ENCODE peak calls at places on chromosomes 16 and 17, in nine cellular contexts. One of them, this sample, is unnamed. For H3K4me1 and H3K27me3, the result is how much of the 10 kb centered on the place peaks cover.

GRCh38 chr17:19897108-19897854 is 29.5 kb upstream of the ULK2 start:
- DNase-seq in tibial nerve: peak
- DNase-seq in heart left ventricle: peak
- DNase-seq in GM23338: no peak
- DNase-seq in left ventricle myocardium inferior: peak
- DNase-seq in Caco-2: no peak
- DNase-seq in heart right ventricle: peak
- DNase-seq in right lobe of liver: peak
- DNase-seq in IMR-90: no peak
- DNase-seq in this sample: peak

GRCh38 chr17:60390881-60391418 is 983 bp downstream of the USP32 start:
- DNase-seq in tibial nerve: no peak
- DNase-seq in heart left ventricle: peak
- DNase-seq in GM23338: no peak
- DNase-seq in left ventricle myocardium inferior: no peak
- DNase-seq in Caco-2: peak
- DNase-seq in heart right ventricle: no peak
- DNase-seq in right lobe of liver: peak
- DNase-seq in IMR-90: peak
- DNase-seq in this sample: peak

GRCh38 chr17:15655162-15655561 is 28.9 kb downstream of the TRIM16 start:
- DNase-seq in tibial nerve: no peak
- DNase-seq in heart left ventricle: no peak
- DNase-seq in GM23338: no peak
- DNase-seq in left ventricle myocardium inferior: no peak
- DNase-seq in Caco-2: peak
- DNase-seq in heart right ventricle: no peak
- DNase-seq in right lobe of liver: no peak
- DNase-seq in IMR-90: no peak
- DNase-seq in this sample: no peak

GRCh38 chr16:69329369-69330285 is 761 bp downstream of the PDF start:
- DNase-seq in tibial nerve: no peak
- DNase-seq in heart left ventricle: no peak
- DNase-seq in GM23338: peak
- DNase-seq in left ventricle myocardium inferior: no peak
- DNase-seq in Caco-2: peak
- DNase-seq in heart right ventricle: peak
- DNase-seq in right lobe of liver: peak
- DNase-seq in IMR-90: no peak
- DNase-seq in this sample: peak

GRCh38 chr16:52914428-52914827 is 138.3 kb downstream of the CHD9NB start:
- DNase-seq in tibial nerve: no peak
- DNase-seq in heart left ventricle: no peak
- DNase-seq in GM23338: peak
- DNase-seq in left ventricle myocardium inferior: no peak
- DNase-seq in Caco-2: peak
- DNase-seq in heart right ventricle: no peak
- DNase-seq in right lobe of liver: no peak
- DNase-seq in IMR-90: no peak
- DNase-seq in this sample: no peak

GRCh38 chr17:45820052-45820780 is 24.5 kb upstream of the SPPL2C start:
- DNase-seq in tibial nerve: no peak
- DNase-seq in heart left ventricle: no peak
- DNase-seq in GM23338: no peak
- DNase-seq in left ventricle myocardium inferior: no peak
- DNase-seq in Caco-2: no peak
- DNase-seq in heart right ventricle: no peak
- DNase-seq in right lobe of liver: no peak
- DNase-seq in IMR-90: no peak
- DNase-seq in this sample: no peak

GRCh38 chr17:79183221-79184158 is 108.9 kb downstream of the ENGASE start:
- DNase-seq in tibial nerve: no peak
- DNase-seq in heart left ventricle: no peak
- DNase-seq in GM23338: peak
- DNase-seq in left ventricle myocardium inferior: no peak
- DNase-seq in Caco-2: peak
- DNase-seq in heart right ventricle: no peak
- DNase-seq in right lobe of liver: no peak
- DNase-seq in IMR-90: no peak
- DNase-seq in this sample: no peak

GRCh38 chr16:24577167-24577566 is 37.8 kb downstream of the RBBP6 start:
- DNase-seq in tibial nerve: no peak
- DNase-seq in heart left ventricle: no peak
- DNase-seq in GM23338: no peak
- DNase-seq in left ventricle myocardium inferior: no peak
- DNase-seq in Caco-2: no peak
- DNase-seq in heart right ventricle: no peak
- DNase-seq in right lobe of liver: no peak
- DNase-seq in IMR-90: peak
- DNase-seq in this sample: no peak

GRCh38 chr17:83161298-83162034 is 82.1 kb downstream of the METRNL start:
- DNase-seq in tibial nerve: no peak
- DNase-seq in heart left ventricle: no peak
- DNase-seq in GM23338: no peak
- DNase-seq in left ventricle myocardium inferior: no peak
- DNase-seq in Caco-2: no peak
- DNase-seq in heart right ventricle: no peak
- DNase-seq in right lobe of liver: no peak
- DNase-seq in IMR-90: peak
- DNase-seq in this sample: no peak

GRCh38 chr17:51371732-51372151 is 111.4 kb downstream of the UTP18 start:
- DNase-seq in tibial nerve: no peak
- DNase-seq in heart left ventricle: no peak
- DNase-seq in GM23338: peak
- DNase-seq in left ventricle myocardium inferior: no peak
- DNase-seq in Caco-2: peak
- DNase-seq in heart right ventricle: no peak
- DNase-seq in right lobe of liver: no peak
- DNase-seq in IMR-90: peak
- DNase-seq in this sample: no peak

GRCh38 chr17:60416368-60416925 is 5.8 kb upstream of the CHCT1 start:
- DNase-seq in tibial nerve: no peak
- DNase-seq in heart left ventricle: no peak
- DNase-seq in GM23338: no peak
- DNase-seq in left ventricle myocardium inferior: no peak
- DNase-seq in Caco-2: no peak
- DNase-seq in heart right ventricle: no peak
- DNase-seq in right lobe of liver: no peak
- DNase-seq in IMR-90: no peak
- DNase-seq in this sample: no peak

GRCh38 chr17:6660765-6661463 is 9.4 kb downstream of the C17orf100 start:
- DNase-seq in tibial nerve: no peak
- DNase-seq in heart left ventricle: no peak
- DNase-seq in GM23338: no peak
- DNase-seq in left ventricle myocardium inferior: no peak
- DNase-seq in Caco-2: no peak
- DNase-seq in heart right ventricle: no peak
- DNase-seq in right lobe of liver: no peak
- DNase-seq in IMR-90: no peak
- DNase-seq in this sample: no peak

GRCh38 chr16:62068747-62069146 is 32.5 kb upstream of the CDH8 start:
- DNase-seq in tibial nerve: no peak
- DNase-seq in heart left ventricle: no peak
- DNase-seq in GM23338: peak
- DNase-seq in left ventricle myocardium inferior: no peak
- DNase-seq in Caco-2: peak
- DNase-seq in heart right ventricle: no peak
- DNase-seq in right lobe of liver: no peak
- DNase-seq in IMR-90: no peak
- DNase-seq in this sample: no peak
- TF ChIP-seq CTCF in tibial nerve: no peak
- TF ChIP-seq CTCF in heart left ventricle: no peak
- TF ChIP-seq CTCF in GM23338: peak
- TF ChIP-seq CTCF in left ventricle myocardium inferior: no peak
- TF ChIP-seq CTCF in Caco-2: peak
- TF ChIP-seq CTCF in heart right ventricle: no peak
- TF ChIP-seq CTCF in right lobe of liver: no peak
- TF ChIP-seq CTCF in IMR-90: no peak
- TF ChIP-seq CTCF in this sample: no peak

GRCh38 chr17:39775075-39775474 is 37.3 kb downstream of the GRB7 start:
- DNase-seq in tibial nerve: no peak
- DNase-seq in heart left ventricle: no peak
- DNase-seq in GM23338: no peak
- DNase-seq in left ventricle myocardium inferior: no peak
- DNase-seq in Caco-2: no peak
- DNase-seq in heart right ventricle: no peak
- DNase-seq in right lobe of liver: no peak
- DNase-seq in IMR-90: no peak
- DNase-seq in this sample: no peak

GRCh38 chr17:39774043-39774442 is 36.3 kb downstream of the GRB7 start:
- DNase-seq in tibial nerve: no peak
- DNase-seq in heart left ventricle: no peak
- DNase-seq in GM23338: no peak
- DNase-seq in left ventricle myocardium inferior: no peak
- DNase-seq in Caco-2: no peak
- DNase-seq in heart right ventricle: no peak
- DNase-seq in right lobe of liver: no peak
- DNase-seq in IMR-90: no peak
- DNase-seq in this sample: no peak

GRCh38 chr17:39772987-39773664 is 35.4 kb downstream of the GRB7 start:
- DNase-seq in tibial nerve: no peak
- DNase-seq in heart left ventricle: no peak
- DNase-seq in GM23338: no peak
- DNase-seq in left ventricle myocardium inferior: no peak
- DNase-seq in Caco-2: no peak
- DNase-seq in heart right ventricle: no peak
- DNase-seq in right lobe of liver: no peak
- DNase-seq in IMR-90: no peak
- DNase-seq in this sample: no peak

GRCh38 chr17:39777534-39778365 is 40.0 kb downstream of the GRB7 start:
- DNase-seq in tibial nerve: no peak
- DNase-seq in heart left ventricle: no peak
- DNase-seq in GM23338: no peak
- DNase-seq in left ventricle myocardium inferior: no peak
- DNase-seq in Caco-2: no peak
- DNase-seq in heart right ventricle: no peak
- DNase-seq in right lobe of liver: no peak
- DNase-seq in IMR-90: no peak
- DNase-seq in this sample: no peak

DNA sequence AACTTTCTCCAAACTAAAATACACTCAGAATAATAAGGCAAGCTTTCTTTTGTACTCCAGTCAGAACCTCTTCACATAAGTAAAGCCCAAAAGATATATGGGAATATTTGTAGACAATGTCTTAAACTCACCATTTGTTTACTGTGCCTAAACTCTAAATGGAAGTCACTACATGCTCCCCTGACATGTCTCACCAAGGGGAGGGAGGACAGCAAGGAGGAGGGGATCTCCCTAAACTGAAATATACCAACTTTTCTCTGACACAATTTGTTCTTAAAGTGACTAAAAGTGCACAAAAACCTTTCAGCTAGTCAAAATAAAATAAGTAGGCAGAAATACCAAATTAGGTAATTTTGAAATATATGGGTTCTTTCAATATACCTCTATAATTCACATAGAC is 38.5 kb downstream of the GRB7 start:
- DNase-seq in tibial nerve: no peak
- DNase-seq in heart left ventricle: no peak
- DNase-seq in GM23338: no peak
- DNase-seq in left ventricle myocardium inferior: no peak
- DNase-seq in Caco-2: no peak
- DNase-seq in heart right ventricle: no peak
- DNase-seq in right lobe of liver: no peak
- DNase-seq in IMR-90: no peak
- DNase-seq in this sample: no peak
- H3K4me1 ChIP-seq in tibial nerve: under half
- H3K4me1 ChIP-seq in heart left ventricle: under half
- H3K4me1 ChIP-seq in GM23338: under half
- H3K4me1 ChIP-seq in left ventricle myocardium inferior: under half
- H3K4me1 ChIP-seq in Caco-2: under half
- H3K4me1 ChIP-seq in heart right ventricle: under half
- H3K4me1 ChIP-seq in right lobe of liver: under half
- H3K4me1 ChIP-seq in IMR-90: under half
- H3K4me1 ChIP-seq in this sample: under half

GRCh38 chr17:56718515-56718914 is 115.2 kb downstream of the C17orf67 start:
- DNase-seq in tibial nerve: no peak
- DNase-seq in heart left ventricle: no peak
- DNase-seq in GM23338: no peak
- DNase-seq in left ventricle myocardium inferior: no peak
- DNase-seq in Caco-2: no peak
- DNase-seq in heart right ventricle: no peak
- DNase-seq in right lobe of liver: no peak
- DNase-seq in IMR-90: no peak
- DNase-seq in this sample: no peak

GRCh38 chr17:56717471-56717870 is 116.2 kb downstream of the C17orf67 start:
- DNase-seq in tibial nerve: no peak
- DNase-seq in heart left ventricle: no peak
- DNase-seq in GM23338: no peak
- DNase-seq in left ventricle myocardium inferior: no peak
- DNase-seq in Caco-2: no peak
- DNase-seq in heart right ventricle: no peak
- DNase-seq in right lobe of liver: no peak
- DNase-seq in IMR-90: no peak
- DNase-seq in this sample: no peak

GRCh38 chr17:56710986-56711385 is 117.5 kb downstream of the NOG start:
- DNase-seq in tibial nerve: no peak
- DNase-seq in heart left ventricle: no peak
- DNase-seq in GM23338: no peak
- DNase-seq in left ventricle myocardium inferior: no peak
- DNase-seq in Caco-2: peak
- DNase-seq in heart right ventricle: no peak
- DNase-seq in right lobe of liver: no peak
- DNase-seq in IMR-90: no peak
- DNase-seq in this sample: no peak

GRCh38 chr17:56715613-56716357 is 117.9 kb downstream of the C17orf67 start:
- DNase-seq in tibial nerve: peak
- DNase-seq in heart left ventricle: peak
- DNase-seq in GM23338: peak
- DNase-seq in left ventricle myocardium inferior: peak
- DNase-seq in Caco-2: peak
- DNase-seq in heart right ventricle: peak
- DNase-seq in right lobe of liver: peak
- DNase-seq in IMR-90: peak
- DNase-seq in this sample: peak
- H3K27me3 ChIP-seq in tibial nerve: under half
- H3K27me3 ChIP-seq in heart left ventricle: under half
- H3K27me3 ChIP-seq in GM23338: under half
- H3K27me3 ChIP-seq in left ventricle myocardium inferior: under half
- H3K27me3 ChIP-seq in Caco-2: under half
- H3K27me3 ChIP-seq in heart right ventricle: under half
- H3K27me3 ChIP-seq in right lobe of liver: under half
- H3K27me3 ChIP-seq in IMR-90: under half
- H3K27me3 ChIP-seq in this sample: under half

DNA sequence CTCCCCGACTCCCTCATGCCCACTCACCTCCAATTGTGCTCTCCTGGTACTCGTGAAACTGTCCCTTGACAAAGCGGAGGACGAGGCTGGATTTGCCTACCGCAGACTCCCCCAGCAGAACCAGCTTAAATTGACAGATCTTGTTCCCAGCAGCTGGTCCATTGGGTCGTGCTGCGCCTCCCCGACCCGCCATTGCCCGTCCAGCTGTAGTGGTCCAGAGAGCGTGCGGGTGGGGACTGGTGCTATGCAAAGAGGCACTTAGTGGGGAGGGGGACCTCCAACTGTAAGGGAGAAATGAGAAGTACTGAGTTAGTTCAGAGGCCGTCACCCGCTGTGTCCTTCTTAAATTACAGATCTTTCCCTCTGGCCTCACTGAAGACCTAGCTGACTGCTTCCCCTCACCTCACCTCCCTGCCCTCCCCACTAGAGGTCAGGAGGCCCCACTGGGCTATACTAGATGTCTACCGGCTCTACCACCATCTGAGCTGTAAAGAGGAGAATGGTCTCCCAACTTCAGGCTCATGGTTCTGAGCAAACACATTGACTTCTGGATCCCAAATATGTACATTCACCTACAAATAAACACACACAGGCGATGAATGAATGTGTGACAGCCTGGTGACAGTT is 7.8 kb downstream of the HSPB9 start:
- DNase-seq in tibial nerve: no peak
- DNase-seq in heart left ventricle: no peak
- DNase-seq in GM23338: peak
- DNase-seq in left ventricle myocardium inferior: no peak
- DNase-seq in Caco-2: no peak
- DNase-seq in heart right ventricle: no peak
- DNase-seq in right lobe of liver: no peak
- DNase-seq in IMR-90: no peak
- DNase-seq in this sample: no peak
- TF ChIP-seq CTCF in tibial nerve: no peak
- TF ChIP-seq CTCF in heart left ventricle: no peak
- TF ChIP-seq CTCF in GM23338: peak
- TF ChIP-seq CTCF in left ventricle myocardium inferior: no peak
- TF ChIP-seq CTCF in Caco-2: no peak
- TF ChIP-seq CTCF in heart right ventricle: no peak
- TF ChIP-seq CTCF in right lobe of liver: no peak
- TF ChIP-seq CTCF in IMR-90: no peak
- TF ChIP-seq CTCF in this sample: no peak